ENCODE peak calls at places on chromosome 14, in six cellular contexts. One of them, this sample, is unnamed.

GRCh38 chr14:47674148-47674545 is 1.3 kb downstream of the MDGA2 start:
- DNase-seq in nephron progenitor cell: peak
- DNase-seq in adrenal gland: no peak
- DNase-seq in HFFc6: no peak
- DNase-seq in upper lobe of right lung: no peak
- DNase-seq in DND-41: no peak
- DNase-seq in this sample: peak

GRCh38 chr14:60206837-60207533 is 41.8 kb upstream of the DHRS7 start:
- DNase-seq in nephron progenitor cell: no peak
- DNase-seq in adrenal gland: no peak
- DNase-seq in HFFc6: no peak
- DNase-seq in upper lobe of right lung: no peak
- DNase-seq in DND-41: no peak
- DNase-seq in this sample: no peak

GRCh38 chr14:32201196-32201815 is 539 bp upstream of the RNU6-7 start:
- DNase-seq in nephron progenitor cell: peak
- DNase-seq in adrenal gland: peak
- DNase-seq in HFFc6: no peak
- DNase-seq in upper lobe of right lung: peak
- DNase-seq in DND-41: peak
- DNase-seq in this sample: peak

GRCh38 chr14:90693413-90693812 is 122.8 kb downstream of the TTC7B start:
- DNase-seq in nephron progenitor cell: no peak
- DNase-seq in adrenal gland: no peak
- DNase-seq in HFFc6: no peak
- DNase-seq in upper lobe of right lung: no peak
- DNase-seq in DND-41: no peak
- DNase-seq in this sample: no peak

GRCh38 chr14:89025581-89026236 is 201.3 kb downstream of the TTC8 start:
- DNase-seq in nephron progenitor cell: no peak
- DNase-seq in adrenal gland: no peak
- DNase-seq in HFFc6: peak
- DNase-seq in upper lobe of right lung: no peak
- DNase-seq in DND-41: no peak
- DNase-seq in this sample: no peak

GRCh38 chr14:95523818-95524448 is 7.5 kb upstream of the SYNE3 start:
- DNase-seq in nephron progenitor cell: no peak
- DNase-seq in adrenal gland: no peak
- DNase-seq in HFFc6: peak
- DNase-seq in upper lobe of right lung: no peak
- DNase-seq in DND-41: peak
- DNase-seq in this sample: no peak

GRCh38 chr14:69994002-69994401 is 114.8 kb downstream of the SMOC1 start:
- DNase-seq in nephron progenitor cell: no peak
- DNase-seq in adrenal gland: no peak
- DNase-seq in HFFc6: no peak
- DNase-seq in upper lobe of right lung: no peak
- DNase-seq in DND-41: no peak
- DNase-seq in this sample: no peak

GRCh38 chr14:34693228-34693939 is 21.0 kb downstream of the CFL2 start:
- DNase-seq in nephron progenitor cell: peak
- DNase-seq in adrenal gland: peak
- DNase-seq in HFFc6: no peak
- DNase-seq in upper lobe of right lung: peak
- DNase-seq in DND-41: no peak
- DNase-seq in this sample: peak

GRCh38 chr14:54440454-54440853 is 720 bp downstream of the CNIH1 start:
- DNase-seq in nephron progenitor cell: no peak
- DNase-seq in adrenal gland: no peak
- DNase-seq in HFFc6: no peak
- DNase-seq in upper lobe of right lung: no peak
- DNase-seq in DND-41: no peak
- DNase-seq in this sample: no peak

GRCh38 chr14:81589381-81590065 is 55.9 kb upstream of the SEL1L start:
- DNase-seq in nephron progenitor cell: no peak
- DNase-seq in adrenal gland: no peak
- DNase-seq in HFFc6: no peak
- DNase-seq in upper lobe of right lung: no peak
- DNase-seq in DND-41: no peak
- DNase-seq in this sample: no peak

GRCh38 chr14:61690982-61691381 is 4.3 kb upstream of the HIF1A start:
- DNase-seq in nephron progenitor cell: no peak
- DNase-seq in adrenal gland: no peak
- DNase-seq in HFFc6: no peak
- DNase-seq in upper lobe of right lung: no peak
- DNase-seq in DND-41: no peak
- DNase-seq in this sample: no peak

GRCh38 chr14:74962493-74962892 is 7.1 kb upstream of the PGF start:
- DNase-seq in nephron progenitor cell: no peak
- DNase-seq in adrenal gland: no peak
- DNase-seq in HFFc6: no peak
- DNase-seq in upper lobe of right lung: no peak
- DNase-seq in DND-41: no peak
- DNase-seq in this sample: no peak

GRCh38 chr14:83863042-83863441 is 1666.9 kb upstream of the FLRT2 start:
- DNase-seq in nephron progenitor cell: no peak
- DNase-seq in adrenal gland: no peak
- DNase-seq in HFFc6: no peak
- DNase-seq in upper lobe of right lung: no peak
- DNase-seq in DND-41: no peak
- DNase-seq in this sample: no peak

GRCh38 chr14:22723814-22724213 is 42.7 kb upstream of the OXA1L start:
- DNase-seq in nephron progenitor cell: no peak
- DNase-seq in adrenal gland: no peak
- DNase-seq in HFFc6: no peak
- DNase-seq in upper lobe of right lung: no peak
- DNase-seq in DND-41: no peak
- DNase-seq in this sample: no peak

GRCh38 chr14:100072783-100073346 is 7.6 kb downstream of the EVL start:
- DNase-seq in nephron progenitor cell: no peak
- DNase-seq in adrenal gland: peak
- DNase-seq in HFFc6: no peak
- DNase-seq in upper lobe of right lung: peak
- DNase-seq in DND-41: peak
- DNase-seq in this sample: peak
- TF ChIP-seq CTCF in nephron progenitor cell: no peak
- TF ChIP-seq CTCF in adrenal gland: no peak
- TF ChIP-seq CTCF in HFFc6: no peak
- TF ChIP-seq CTCF in upper lobe of right lung: peak
- TF ChIP-seq CTCF in DND-41: peak
- TF ChIP-seq CTCF in this sample: peak

DNA sequence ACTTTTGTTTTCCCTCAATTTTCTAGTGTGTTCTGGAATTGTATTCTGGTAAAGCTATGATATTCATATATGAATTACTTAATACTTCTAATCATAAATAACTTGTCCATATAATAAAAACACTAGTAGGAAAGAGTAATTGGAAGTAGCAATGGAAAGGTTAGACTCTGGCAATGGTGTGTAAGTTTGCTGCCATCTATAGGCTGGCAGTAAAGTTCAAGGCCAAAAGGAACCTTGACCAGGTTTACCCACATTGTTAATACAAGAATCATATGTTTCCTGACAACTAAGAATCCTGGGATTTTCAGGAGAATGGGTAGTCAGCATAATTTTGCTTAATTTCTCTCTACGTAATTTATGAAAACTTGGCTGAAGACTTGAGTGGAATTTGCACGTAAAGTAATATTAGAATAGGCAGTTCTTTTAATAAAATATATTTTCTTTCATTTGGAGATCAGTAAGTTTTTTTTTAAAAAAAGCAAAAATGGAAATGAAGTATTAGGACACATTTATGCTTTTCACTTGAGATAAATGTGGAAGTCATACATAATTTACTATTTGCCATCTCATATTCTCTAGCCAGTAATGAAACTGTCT is 926.7 kb downstream of the GALC start:
- DNase-seq in nephron progenitor cell: no peak
- DNase-seq in adrenal gland: no peak
- DNase-seq in HFFc6: no peak
- DNase-seq in upper lobe of right lung: no peak
- DNase-seq in DND-41: no peak
- DNase-seq in this sample: no peak
- TF ChIP-seq CTCF in nephron progenitor cell: peak
- TF ChIP-seq CTCF in adrenal gland: no peak
- TF ChIP-seq CTCF in HFFc6: peak
- TF ChIP-seq CTCF in upper lobe of right lung: no peak
- TF ChIP-seq CTCF in DND-41: peak
- TF ChIP-seq CTCF in this sample: no peak

GRCh38 chr14:72745546-72745945 is 148.4 kb downstream of the DPF3 start:
- DNase-seq in nephron progenitor cell: no peak
- DNase-seq in adrenal gland: peak
- DNase-seq in HFFc6: peak
- DNase-seq in upper lobe of right lung: no peak
- DNase-seq in DND-41: no peak
- DNase-seq in this sample: no peak

GRCh38 chr14:72747652-72748051 is 146.2 kb downstream of the DPF3 start:
- DNase-seq in nephron progenitor cell: no peak
- DNase-seq in adrenal gland: no peak
- DNase-seq in HFFc6: no peak
- DNase-seq in upper lobe of right lung: no peak
- DNase-seq in DND-41: no peak
- DNase-seq in this sample: no peak

GRCh38 chr14:72744416-72745120 is 149.3 kb downstream of the DPF3 start:
- DNase-seq in nephron progenitor cell: no peak
- DNase-seq in adrenal gland: no peak
- DNase-seq in HFFc6: no peak
- DNase-seq in upper lobe of right lung: no peak
- DNase-seq in DND-41: no peak
- DNase-seq in this sample: no peak

GRCh38 chr14:72743626-72744025 is 150.3 kb downstream of the DPF3 start:
- DNase-seq in nephron progenitor cell: no peak
- DNase-seq in adrenal gland: no peak
- DNase-seq in HFFc6: no peak
- DNase-seq in upper lobe of right lung: no peak
- DNase-seq in DND-41: no peak
- DNase-seq in this sample: no peak

DNA sequence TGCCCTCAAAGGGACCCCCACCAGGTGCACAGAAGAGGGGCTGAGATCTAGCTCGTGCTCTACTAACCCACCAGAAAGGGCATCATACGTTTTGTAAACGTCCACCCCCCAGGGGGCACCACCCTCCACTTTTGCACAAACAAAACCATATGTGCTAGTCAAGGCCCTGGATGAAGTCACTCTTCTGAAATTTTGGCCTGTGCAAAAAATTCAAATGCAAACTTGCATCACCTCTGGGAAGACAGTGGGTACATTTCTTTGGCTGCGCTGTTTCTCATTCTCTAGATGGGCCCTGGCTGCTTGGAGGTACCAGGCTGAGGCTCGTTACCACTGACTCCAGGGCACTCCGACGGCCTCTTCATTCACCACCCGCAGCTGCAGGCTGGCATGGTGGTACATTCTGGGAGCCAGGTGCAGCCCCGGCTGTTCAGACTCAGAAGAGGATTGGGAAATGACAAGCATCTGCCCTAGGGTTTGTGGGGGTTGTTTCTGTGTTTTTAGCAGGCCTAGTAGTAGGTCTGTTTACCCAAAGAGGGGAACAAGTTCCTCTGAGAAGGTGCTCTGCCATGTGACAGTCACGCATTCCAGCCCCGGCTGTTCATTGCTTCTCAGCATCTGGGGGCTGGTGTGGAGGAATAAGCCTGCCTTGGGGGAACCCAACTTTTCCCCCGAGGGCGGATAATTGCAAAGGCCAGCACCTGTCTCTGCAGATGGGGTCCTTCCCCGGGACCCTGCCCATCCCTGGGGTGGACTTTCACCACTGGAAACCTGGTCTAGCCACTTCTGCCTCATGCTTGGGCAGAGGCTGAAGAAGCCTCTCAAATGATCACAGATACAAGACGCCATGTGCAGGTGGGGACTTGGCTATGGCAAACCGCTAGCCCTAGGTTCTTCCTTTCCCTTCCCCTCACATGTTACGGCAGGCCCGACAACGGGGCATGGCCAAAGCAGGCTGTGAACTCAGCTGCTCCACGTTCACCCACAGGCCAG is 147.6 kb downstream of the DPF3 start:
- DNase-seq in nephron progenitor cell: no peak
- DNase-seq in adrenal gland: peak
- DNase-seq in HFFc6: peak
- DNase-seq in upper lobe of right lung: no peak
- DNase-seq in DND-41: no peak
- DNase-seq in this sample: no peak
- TF ChIP-seq CTCF in nephron progenitor cell: no peak
- TF ChIP-seq CTCF in adrenal gland: no peak
- TF ChIP-seq CTCF in HFFc6: peak
- TF ChIP-seq CTCF in upper lobe of right lung: no peak
- TF ChIP-seq CTCF in DND-41: no peak
- TF ChIP-seq CTCF in this sample: no peak

DNA sequence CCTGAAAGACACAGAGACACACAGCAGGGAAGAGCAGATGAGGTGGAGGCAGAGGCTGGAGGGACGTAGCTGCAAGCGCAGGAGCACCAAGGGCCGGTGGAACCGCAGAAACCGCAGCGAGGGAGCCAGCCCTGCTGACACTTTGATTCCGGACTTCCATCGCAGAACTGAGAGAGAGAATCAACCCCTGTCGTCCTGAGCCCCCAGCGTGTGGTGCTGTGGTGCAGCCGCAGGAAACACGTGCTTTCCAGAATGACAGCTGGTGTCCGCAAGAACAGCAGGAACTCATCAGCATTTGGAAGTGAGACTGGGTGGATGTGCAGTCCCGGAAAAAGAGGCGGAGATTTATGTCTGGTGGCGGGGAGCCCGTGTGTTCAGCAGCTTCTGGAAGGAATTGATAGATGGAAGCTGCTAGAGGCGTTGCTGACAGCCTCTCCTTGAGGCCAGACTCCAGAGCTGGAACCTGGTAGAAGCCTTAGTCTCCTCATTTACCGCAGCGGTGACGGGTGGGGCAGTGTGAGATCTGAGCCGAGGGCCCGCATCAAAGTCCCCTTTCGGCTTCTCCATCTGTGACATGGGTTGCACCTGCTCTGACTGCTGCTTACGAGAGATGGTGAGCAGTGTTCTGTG is 21.9 kb upstream of the KLC1 start:
- DNase-seq in nephron progenitor cell: peak
- DNase-seq in adrenal gland: peak
- DNase-seq in HFFc6: peak
- DNase-seq in upper lobe of right lung: peak
- DNase-seq in DND-41: peak
- DNase-seq in this sample: peak
- TF ChIP-seq CTCF in nephron progenitor cell: no peak
- TF ChIP-seq CTCF in adrenal gland: no peak
- TF ChIP-seq CTCF in HFFc6: no peak
- TF ChIP-seq CTCF in upper lobe of right lung: peak
- TF ChIP-seq CTCF in DND-41: peak
- TF ChIP-seq CTCF in this sample: no peak

This sample was measured in GM10248.